ENCODE peak calls at places on chromosomes 1 and 21, in six cellular contexts. E is HCT116, H is H1, O is K562, V is HepG2, Q is SK-N-SH. F is an unnamed sample.

GRCh38 chr1:232574077-232574476 is 55.9 kb downstream of the SIPA1L2 start:
- DNase-seq in H (no peak), V (no peak), E (no peak), O (no peak), Q (no peak), F (no peak)

GRCh38 chr1:45508295-45509151 is 8.4 kb downstream of the MMACHC start:
- DNase-seq in O (no peak), Q (no peak), H (peak; percentile 57), E (no peak), V (peak; percentile 77), F (no peak)

GRCh38 chr1:46646844-46647243 is 21.3 kb downstream of the ATPAF1 start:
- DNase-seq in H (no peak), E (no peak), V (no peak), Q (no peak), O (no peak), F (no peak)

GRCh38 chr1:27445177-27445936 is 44.6 kb downstream of the WASF2 start:
- DNase-seq in O (no peak), Q (no peak), H (no peak), E (no peak), V (peak; percentile 14), F (no peak)

GRCh38 chr1:24027838-24028468 is 47.8 kb upstream of the SRSF10 start:
- DNase-seq in E (no peak), V (peak; percentile 60), Q (peak; percentile 38), O (peak; percentile 32), H (no peak), F (no peak)

GRCh38 chr1:56557746-56558145 is 21.6 kb downstream of the PLPP3 start:
- DNase-seq in Q (no peak), E (no peak), O (no peak), V (no peak), H (no peak), F (no peak)

GRCh38 chr1:75539230-75540116 is 71.4 kb downstream of the SLC44A5 start:
- DNase-seq in Q (no peak), E (no peak), V (no peak), O (no peak), H (no peak), F (no peak)

GRCh38 chr1:43990271-43991199 is 864 bp upstream of the CCDC24 start:
- DNase-seq in H (no peak), O (peak; percentile 47), Q (peak; percentile 55), E (no peak), V (no peak), F (no peak)

GRCh38 chr21:40507978-40508377 is 339.0 kb downstream of the DSCAM start:
- DNase-seq in E (no peak), V (peak; percentile 55), O (no peak), H (no peak), Q (no peak), F (peak; percentile 36)

GRCh38 chr1:175538442-175538841 is 205.0 kb downstream of the TNR start:
- DNase-seq in Q (no peak), V (no peak), E (no peak), H (no peak), O (no peak), F (no peak)

GRCh38 chr1:151482017-151482416 is 22.7 kb upstream of the POGZ start:
- DNase-seq in O (no peak), H (no peak), E (no peak), V (no peak), Q (no peak), F (no peak)
- TF ChIP-seq SIN3A in O (no peak), H (no peak), E (no peak), V (no peak), Q (no peak), F (no peak)

GRCh38 chr1:16677552-16678423 is 11.0 kb upstream of the RNU1-3 start:
- DNase-seq in O (peak; percentile 92), H (peak; percentile 82), E (peak; percentile 79), Q (peak; percentile 48), V (peak; percentile 88), F (peak; percentile 95)
- TF ChIP-seq SIN3A in O (peak; percentile 44), H (no peak), E (no peak), Q (no peak), V (peak; percentile 68), F (no peak)

DNA sequence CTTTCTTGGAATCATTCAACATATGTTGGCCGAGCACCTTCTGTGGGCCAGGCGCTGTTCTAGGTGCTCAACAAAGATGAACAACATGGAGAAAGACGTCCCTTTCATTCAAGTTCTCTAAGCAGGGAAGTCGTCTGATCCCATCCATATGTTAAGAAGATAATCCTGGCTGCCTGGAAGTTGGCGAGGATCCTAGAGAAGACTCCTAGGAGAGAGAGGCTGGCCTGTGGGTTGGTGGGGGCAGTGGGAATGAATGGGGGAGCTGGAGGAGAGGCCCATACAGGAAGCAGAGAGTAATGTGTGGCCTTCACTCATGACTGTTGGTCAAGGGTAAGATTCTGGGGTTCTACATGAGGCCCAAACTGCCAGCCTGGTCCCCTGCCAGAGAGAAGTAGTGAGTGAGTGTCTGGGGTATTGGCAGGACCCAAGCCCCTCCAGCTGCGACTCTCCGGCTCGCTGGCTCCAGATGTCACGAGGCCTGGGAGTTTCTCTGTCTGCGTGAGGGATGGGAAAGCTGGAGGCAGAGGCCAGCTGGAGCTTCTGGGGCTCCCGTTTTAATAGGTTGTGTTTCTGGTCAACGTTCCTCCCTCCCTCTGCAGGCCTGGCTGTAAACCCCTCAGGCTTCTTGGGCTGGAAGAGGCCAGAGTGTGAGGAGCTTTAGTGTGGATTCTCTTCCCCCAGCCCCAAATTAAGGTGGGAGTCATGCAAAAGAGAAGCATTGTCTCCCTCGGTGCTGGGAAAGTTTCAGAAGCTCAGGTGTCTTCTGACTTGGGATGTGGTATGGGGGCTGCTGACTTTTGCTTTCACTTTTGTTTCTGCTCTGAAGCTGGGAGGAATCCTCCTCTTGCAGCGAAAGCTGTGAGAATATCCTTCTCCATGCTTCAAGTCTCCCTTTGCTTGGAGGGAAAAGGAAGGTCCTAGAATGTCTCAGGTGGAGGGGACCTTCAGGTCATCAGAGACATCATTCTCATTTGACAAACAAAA is 2.5 kb downstream of the TMEM51 start:
- DNase-seq in O (no peak), H (no peak), E (no peak), Q (peak; percentile 57), V (no peak), F (no peak)
- TF ChIP-seq SIN3A in O (no peak), H (no peak), E (no peak), Q (no peak), V (no peak), F (no peak)

GRCh38 chr1:205162301-205162700 is 40.5 kb upstream of the RBBP5 start:
- DNase-seq in V (no peak), H (no peak), Q (no peak), E (no peak), O (no peak), F (no peak)
- TF ChIP-seq SIN3A in V (no peak), H (no peak), Q (no peak), E (no peak), O (no peak), F (no peak)

GRCh38 chr1:154716012-154716411 is 108.0 kb upstream of the ADAR start:
- DNase-seq in E (no peak), Q (peak; percentile 81), V (no peak), O (no peak), H (no peak), F (no peak)
- TF ChIP-seq SIN3A in E (no peak), Q (no peak), V (no peak), O (no peak), H (no peak), F (no peak)

DNA sequence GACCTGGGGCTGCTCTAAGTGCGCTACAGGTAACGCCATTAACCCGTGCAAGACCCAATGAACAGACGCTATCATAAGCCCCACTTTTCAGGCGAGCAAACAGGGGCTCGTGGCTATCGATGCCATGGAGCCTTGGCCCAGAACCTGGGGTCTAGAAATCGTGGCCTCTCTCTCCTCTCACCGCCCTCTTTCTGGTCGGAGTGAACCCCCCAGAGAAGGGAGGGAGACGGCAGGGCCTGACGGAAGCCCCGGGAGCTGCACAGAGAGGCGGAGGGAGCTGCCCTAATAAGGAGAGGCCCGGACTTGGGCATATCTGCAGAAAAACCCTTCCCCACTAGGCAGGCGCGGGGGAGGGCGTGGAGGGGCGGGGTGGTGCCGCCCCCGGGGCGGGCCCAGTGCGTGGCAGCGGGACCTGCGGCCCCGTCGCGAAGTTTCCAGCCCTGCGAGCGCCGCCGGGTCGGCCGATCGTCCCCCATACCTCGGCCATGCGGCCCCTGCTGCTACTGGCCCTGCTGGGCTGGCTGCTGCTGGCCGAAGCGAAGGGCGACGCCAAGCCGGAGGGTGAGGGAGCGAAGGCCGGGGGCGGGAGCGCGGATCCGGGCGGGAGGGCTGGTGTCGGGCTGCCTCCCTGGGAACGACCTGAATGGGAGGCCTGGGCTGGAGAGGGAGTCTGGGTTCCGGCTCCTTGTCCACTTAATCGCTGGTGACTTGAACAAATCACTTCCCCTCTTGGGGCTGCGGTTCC is at the start of gene PLOD1:
- DNase-seq in E (no peak), Q (peak; percentile 93), V (peak; percentile 79), O (peak; percentile 96), H (peak; percentile 85), F (no peak)
- TF ChIP-seq SIN3A in E (no peak), Q (no peak), V (no peak), O (peak; percentile 64), H (no peak), F (peak; percentile 68)